ENCODE peak calls at places on chromosomes 5 and 9, in four cellular contexts. E is sigmoid colon, S is gastrocnemius medialis, O is body of pancreas. H is an unnamed sample.

GRCh38 chr5:112551437-112552018 is 132.5 kb upstream of the EPB41L4A start:
- DNase-seq in E (no peak), S (peak), O (peak), H (no peak)

GRCh38 chr5:163162645-163163044 is 274.8 kb upstream of the CCNG1 start:
- DNase-seq in E (no peak), S (no peak), O (no peak), H (no peak)

GRCh38 chr9:96453625-96454024 is 3.7 kb downstream of the HABP4 start:
- DNase-seq in E (no peak), S (no peak), O (peak), H (no peak)

GRCh38 chr9:95425910-95426551 is 90.7 kb downstream of the PTCH1 start:
- DNase-seq in E (no peak), S (no peak), O (peak), H (no peak)

GRCh38 chr5:9859798-9860197 is 229.6 kb upstream of the TAS2R1 start:
- DNase-seq in E (no peak), S (no peak), O (no peak), H (no peak)

GRCh38 chr9:130183133-130183762 is 11.0 kb downstream of the NCS1 start:
- DNase-seq in E (no peak), S (no peak), O (peak), H (no peak)

GRCh38 chr5:163401271-163401670 is 36.1 kb upstream of the CCNG1 start:
- DNase-seq in E (no peak), S (no peak), O (no peak), H (no peak)

GRCh38 chr5:146860213-146860891 is 18.2 kb downstream of the PPP2R2B start:
- DNase-seq in E (no peak), S (no peak), O (no peak), H (no peak)

GRCh38 chr5:137600721-137601360 is 101.7 kb upstream of the SPOCK1 start:
- DNase-seq in E (no peak), S (no peak), O (no peak), H (no peak)

GRCh38 chr9:131682261-131682660 is 57.6 kb downstream of the RAPGEF1 start:
- DNase-seq in E (no peak), S (no peak), O (no peak), H (no peak)

GRCh38 chr5:153050496-153051179 is 439.8 kb upstream of the GRIA1 start:
- DNase-seq in E (no peak), S (no peak), O (no peak), H (no peak)

GRCh38 chr9:72292874-72293607 is 72.0 kb downstream of the ZFAND5 start:
- DNase-seq in E (no peak), S (no peak), O (peak), H (peak)

GRCh38 chr5:139669681-139670368 is 21.7 kb downstream of the CXXC5 start:
- DNase-seq in E (no peak), S (no peak), O (peak), H (peak)

GRCh38 chr9:94903961-94904421 is 177.5 kb downstream of the AOPEP start:
- DNase-seq in E (no peak), S (no peak), O (no peak), H (no peak)

GRCh38 chr5:148311516-148311915 is 707 bp upstream of the SPINK7 start:
- DNase-seq in E (no peak), S (no peak), O (no peak), H (no peak)

GRCh38 chr9:82474235-82474634 is 485.7 kb downstream of the SPATA31D1 start:
- DNase-seq in E (no peak), S (no peak), O (no peak), H (no peak)

GRCh38 chr5:68214472-68215207 is 916 bp upstream of the PIK3R1 start:
- DNase-seq in E (no peak), S (no peak), O (peak), H (no peak)

GRCh38 chr5:173762930-173763329 is 125.2 kb upstream of the CPEB4 start:
- DNase-seq in E (no peak), S (no peak), O (no peak), H (no peak)

DNA sequence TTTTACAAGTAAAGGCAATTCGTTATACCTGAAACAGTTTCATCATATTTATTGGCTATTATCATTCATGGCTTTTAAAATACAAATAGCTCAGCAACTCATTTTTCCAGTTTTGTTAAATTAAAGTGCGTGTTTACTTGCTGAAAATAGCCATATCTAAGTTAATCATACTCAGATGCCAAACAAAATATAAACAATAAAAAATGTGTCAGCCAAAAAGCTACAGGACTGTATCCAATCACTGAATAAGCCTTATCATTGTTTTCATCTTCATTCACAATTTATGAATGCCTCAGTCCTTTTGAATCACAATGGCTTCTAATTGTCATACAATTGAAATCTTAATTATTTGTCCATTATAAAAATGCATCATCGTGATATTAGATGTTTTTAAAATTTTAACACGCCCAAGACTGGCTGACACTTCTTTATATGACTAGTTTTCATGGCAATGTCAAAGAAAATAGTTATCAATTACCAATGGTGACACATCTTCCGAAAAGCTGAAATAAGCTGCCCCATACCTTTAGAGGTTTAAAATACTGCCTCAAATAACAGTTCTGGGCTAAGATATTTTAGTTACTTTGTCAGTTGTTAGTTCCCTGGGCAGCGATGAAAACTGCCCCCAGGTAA is 1.9 kb downstream of the NFIB start:
- DNase-seq in E (no peak), S (no peak), O (no peak), H (no peak)
- H3K4me3 ChIP-seq in E (peak), S (peak), O (peak), H (peak)

DNA sequence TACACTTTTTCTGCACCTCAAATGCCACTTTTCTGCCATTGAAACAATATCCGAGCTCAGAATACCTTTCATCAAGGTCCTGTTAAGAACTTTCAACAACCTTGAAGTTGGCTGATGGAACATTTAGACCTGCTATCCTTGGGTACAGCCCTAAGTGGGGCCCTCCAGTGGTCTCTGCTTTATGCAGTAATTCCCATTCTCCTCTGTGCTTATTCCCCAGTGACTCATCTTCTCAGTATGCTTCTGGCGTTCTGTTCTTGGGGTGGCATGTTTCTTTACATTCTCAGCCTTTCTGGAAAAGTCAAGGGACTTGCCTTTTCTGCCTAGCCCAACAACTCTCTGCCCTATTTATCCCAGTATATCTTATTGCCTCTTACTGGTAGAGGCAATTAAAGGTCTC is 7.1 kb downstream of the ANP32B start:
- DNase-seq in E (no peak), S (no peak), O (no peak), H (no peak)
- TF ChIP-seq CTCF in E (no peak), S (no peak), O (no peak), H (no peak)

GRCh38 chr9:93059960-93060591 is 1.6 kb downstream of the SUSD3 start:
- DNase-seq in E (no peak), S (no peak), O (no peak), H (no peak)

GRCh38 chr9:93061791-93062299 is 3.3 kb downstream of the SUSD3 start:
- DNase-seq in E (no peak), S (no peak), O (no peak), H (peak)

GRCh38 chr9:93061260-93061751 is 2.8 kb downstream of the SUSD3 start:
- DNase-seq in E (no peak), S (no peak), O (no peak), H (no peak)

GRCh38 chr9:93059097-93059959 is 827 bp downstream of the SUSD3 start:
- DNase-seq in E (no peak), S (no peak), O (no peak), H (peak)

GRCh38 chr9:93060746-93061259 is 2.3 kb downstream of the SUSD3 start:
- DNase-seq in E (no peak), S (no peak), O (no peak), H (peak)
- TF ChIP-seq POLR2A in E (no peak), S (no peak), O (no peak), H (no peak)

DNA sequence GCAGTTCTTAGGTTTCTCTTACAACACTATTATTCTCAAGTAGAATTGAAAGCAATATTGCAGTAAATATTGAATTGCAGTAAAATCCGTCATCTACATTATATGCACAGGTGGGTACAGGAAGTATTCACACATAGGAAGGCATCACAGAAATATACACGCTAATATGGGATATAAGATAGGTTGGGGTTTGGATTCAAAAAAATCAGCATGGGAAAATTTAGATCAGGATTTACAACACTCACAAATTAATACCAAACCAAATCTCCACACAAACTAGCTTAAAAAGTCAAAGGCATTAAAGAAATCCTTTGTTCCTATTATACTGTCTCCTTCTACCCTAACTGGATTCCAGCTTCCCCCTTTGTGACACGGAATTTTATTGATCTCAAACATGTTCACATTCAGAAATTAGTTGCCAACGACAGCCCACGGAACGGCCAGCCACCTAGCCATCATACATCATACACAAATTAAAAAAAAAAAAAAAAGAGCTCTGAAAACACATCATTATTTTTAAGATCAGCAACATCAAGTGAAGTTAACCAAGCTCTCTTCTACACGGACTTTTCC is 2.2 kb downstream of the NR6A1 start:
- DNase-seq in E (no peak), S (no peak), O (no peak), H (no peak)
- H3K4me3 ChIP-seq in E (peak), S (no peak), O (no peak), H (no peak)

GRCh38 chr5:150213530-150213929 is 23.7 kb downstream of the SLC6A7 start:
- DNase-seq in E (no peak), S (no peak), O (no peak), H (no peak)

GRCh38 chr5:150211156-150212030 is 21.5 kb downstream of the SLC6A7 start:
- DNase-seq in E (no peak), S (no peak), O (peak), H (no peak)

GRCh38 chr5:150217041-150217440 is 27.2 kb downstream of the SLC6A7 start:
- DNase-seq in E (no peak), S (no peak), O (peak), H (no peak)

GRCh38 chr5:150215978-150216944 is 26.4 kb downstream of the SLC6A7 start:
- DNase-seq in E (no peak), S (no peak), O (no peak), H (no peak)

DNA sequence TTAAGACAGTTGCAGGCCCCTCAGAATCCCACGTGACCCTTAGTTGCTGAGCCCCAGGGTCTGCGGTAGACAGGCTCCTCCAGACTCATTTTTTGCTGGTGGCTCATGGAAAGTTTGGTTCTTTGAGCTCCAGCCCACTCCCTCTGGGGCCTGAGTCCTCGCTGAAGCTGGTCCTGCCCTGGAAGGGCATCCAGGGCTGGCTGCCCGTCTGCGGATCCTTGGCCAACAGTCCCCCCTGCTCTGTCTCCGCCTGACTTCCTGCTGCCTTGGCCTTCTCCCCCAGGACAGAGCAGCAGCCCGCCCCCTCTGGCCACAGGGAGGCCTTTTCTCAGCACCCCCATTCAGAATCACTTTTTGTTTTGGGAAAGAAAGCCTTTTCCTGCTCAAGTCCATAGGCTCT is 24.4 kb downstream of the SLC6A7 start:
- DNase-seq in E (no peak), S (no peak), O (no peak), H (no peak)
- TF ChIP-seq CTCF in E (no peak), S (no peak), O (no peak), H (no peak)

DNA sequence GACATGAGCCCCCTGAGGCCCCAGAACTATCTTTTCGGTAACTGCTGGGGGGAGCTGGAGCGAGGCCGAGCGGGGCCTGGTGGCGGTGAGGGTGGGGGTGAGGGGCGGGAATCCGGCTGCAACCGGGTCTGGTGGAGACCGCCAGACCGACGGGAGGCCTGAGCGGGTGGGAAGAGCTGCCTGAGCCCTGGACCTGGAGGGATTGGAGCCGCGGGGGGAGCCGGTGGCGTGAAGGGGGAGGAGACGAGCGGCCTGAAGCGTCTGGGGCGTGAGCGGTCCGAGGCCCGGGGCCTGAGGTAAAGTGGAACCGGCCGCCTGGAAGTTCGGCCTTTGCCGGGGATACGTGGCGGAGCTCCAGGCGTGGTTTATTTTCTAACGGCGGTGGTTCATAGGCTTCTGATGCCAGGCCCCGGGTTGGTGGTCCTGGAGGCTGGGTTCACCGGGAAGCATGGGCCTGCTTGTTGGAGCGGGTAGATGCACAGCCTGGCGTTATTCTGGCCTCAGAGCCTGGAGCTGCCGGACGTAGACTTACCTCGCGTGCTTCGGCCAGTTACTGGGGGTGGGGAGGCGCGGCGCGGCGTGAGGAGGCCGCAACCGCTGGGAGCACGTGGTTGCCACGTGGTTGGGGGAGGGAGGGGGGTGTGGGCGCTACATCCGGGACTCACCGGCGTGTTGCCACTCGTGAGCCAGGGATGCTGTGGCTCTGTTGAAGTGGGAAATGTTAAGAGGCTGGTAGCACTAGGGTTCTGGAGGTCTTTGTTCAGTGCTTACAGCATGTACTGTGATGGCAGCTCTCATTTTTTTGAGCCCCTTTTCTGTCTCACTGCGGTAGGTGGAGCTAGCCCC is 544 bp downstream of the NPM1 start:
- DNase-seq in E (peak), S (peak), O (peak), H (peak)
- TF ChIP-seq POLR2A in E (no peak), S (no peak), O (no peak), H (no peak)

GRCh38 chr9:36470891-36471290 is 70.8 kb upstream of the RNF38 start:
- DNase-seq in E (peak), S (peak), O (peak), H (peak)
- H3K4me3 ChIP-seq in E (peak), S (peak), O (no peak), H (peak)

GRCh38 chr9:68530618-68531017 is 10.1 kb downstream of the TMEM252 start:
- DNase-seq in E (peak), S (peak), O (peak), H (peak)
- TF ChIP-seq CTCF in E (no peak), S (peak), O (no peak), H (no peak)

H was measured in stomach.